ENCODE peak calls at places on chromosome 1, in five cellular contexts. One of them, this sample, is unnamed.
A peak's percentile ranks its signal among the peaks of the same experiment; 100 is the strongest.

GRCh38 chr1:53625766-53626520 is 113.0 kb downstream of the GLIS1 start:
- DNase-seq in GM20000: no peak
- DNase-seq in WTC11: no peak
- DNase-seq in EL: no peak
- DNase-seq in activated naive CD4-positive, alpha-beta T cell treated with Interleukin-2 at 50 U/mL for 16 hours: no peak
- DNase-seq in this sample: no peak

GRCh38 chr1:46166521-46167462 is 8.1 kb upstream of the TSPAN1 start:
- DNase-seq in WTC11: peak; percentile 52
- DNase-seq in GM20000: peak; percentile 41
- DNase-seq in EL: no peak
- DNase-seq in activated naive CD4-positive, alpha-beta T cell treated with Interleukin-2 at 50 U/mL for 16 hours: peak; percentile 41
- DNase-seq in this sample: peak; percentile 37

GRCh38 chr1:203267347-203267846 is 37.9 kb upstream of the BTG2 start:
- DNase-seq in GM20000: peak; percentile 87
- DNase-seq in EL: peak; percentile 85
- DNase-seq in activated naive CD4-positive, alpha-beta T cell treated with Interleukin-2 at 50 U/mL for 16 hours: peak; percentile 81
- DNase-seq in WTC11: peak; percentile 86
- DNase-seq in this sample: peak; percentile 87

GRCh38 chr1:156870734-156871133 is 10.1 kb downstream of the NTRK1 start:
- DNase-seq in GM20000: no peak
- DNase-seq in activated naive CD4-positive, alpha-beta T cell treated with Interleukin-2 at 50 U/mL for 16 hours: no peak
- DNase-seq in EL: peak; percentile 78
- DNase-seq in WTC11: no peak
- DNase-seq in this sample: no peak

GRCh38 chr1:4511374-4511773 is 143.0 kb upstream of the AJAP1 start:
- DNase-seq in WTC11: no peak
- DNase-seq in GM20000: no peak
- DNase-seq in EL: no peak
- DNase-seq in activated naive CD4-positive, alpha-beta T cell treated with Interleukin-2 at 50 U/mL for 16 hours: no peak
- DNase-seq in this sample: no peak

GRCh38 chr1:108016451-108016920 is 51.5 kb upstream of the VAV3 start:
- DNase-seq in activated naive CD4-positive, alpha-beta T cell treated with Interleukin-2 at 50 U/mL for 16 hours: no peak
- DNase-seq in EL: peak; percentile 31
- DNase-seq in GM20000: no peak
- DNase-seq in WTC11: no peak
- DNase-seq in this sample: peak; percentile 7

GRCh38 chr1:20184997-20185833 is 681 bp upstream of the UBXN10 start:
- DNase-seq in WTC11: no peak
- DNase-seq in EL: no peak
- DNase-seq in activated naive CD4-positive, alpha-beta T cell treated with Interleukin-2 at 50 U/mL for 16 hours: peak; percentile 68
- DNase-seq in GM20000: peak; percentile 51
- DNase-seq in this sample: peak; percentile 69

GRCh38 chr1:225250432-225250831 is 177.4 kb downstream of the LBR start:
- DNase-seq in GM20000: peak; percentile 9
- DNase-seq in WTC11: no peak
- DNase-seq in EL: no peak
- DNase-seq in activated naive CD4-positive, alpha-beta T cell treated with Interleukin-2 at 50 U/mL for 16 hours: no peak
- DNase-seq in this sample: no peak

GRCh38 chr1:59574085-59574484 is 240.7 kb upstream of the HOOK1 start:
- DNase-seq in activated naive CD4-positive, alpha-beta T cell treated with Interleukin-2 at 50 U/mL for 16 hours: no peak
- DNase-seq in EL: peak; percentile 87
- DNase-seq in WTC11: no peak
- DNase-seq in GM20000: no peak
- DNase-seq in this sample: no peak

GRCh38 chr1:111747282-111747734 is 8.1 kb upstream of the INKA2 start:
- DNase-seq in GM20000: peak; percentile 77
- DNase-seq in activated naive CD4-positive, alpha-beta T cell treated with Interleukin-2 at 50 U/mL for 16 hours: peak; percentile 64
- DNase-seq in WTC11: peak; percentile 65
- DNase-seq in EL: peak; percentile 77
- DNase-seq in this sample: peak; percentile 79

GRCh38 chr1:8363764-8364301 is 45.9 kb downstream of the SLC45A1 start:
- DNase-seq in EL: no peak
- DNase-seq in activated naive CD4-positive, alpha-beta T cell treated with Interleukin-2 at 50 U/mL for 16 hours: no peak
- DNase-seq in WTC11: no peak
- DNase-seq in GM20000: no peak
- DNase-seq in this sample: no peak

GRCh38 chr1:48061162-48062136 is 64.3 kb upstream of the TRABD2B start:
- DNase-seq in GM20000: peak; percentile 49
- DNase-seq in EL: peak; percentile 31
- DNase-seq in WTC11: peak; percentile 72
- DNase-seq in activated naive CD4-positive, alpha-beta T cell treated with Interleukin-2 at 50 U/mL for 16 hours: no peak
- DNase-seq in this sample: no peak

GRCh38 chr1:160428655-160429054 is 28.3 kb downstream of the VANGL2 start:
- DNase-seq in WTC11: peak; percentile 46
- DNase-seq in activated naive CD4-positive, alpha-beta T cell treated with Interleukin-2 at 50 U/mL for 16 hours: peak; percentile 38
- DNase-seq in EL: peak; percentile 57
- DNase-seq in GM20000: no peak
- DNase-seq in this sample: peak; percentile 42

GRCh38 chr1:152167835-152168534 is 9.0 kb upstream of the RPTN start:
- DNase-seq in WTC11: no peak
- DNase-seq in activated naive CD4-positive, alpha-beta T cell treated with Interleukin-2 at 50 U/mL for 16 hours: no peak
- DNase-seq in EL: peak; percentile 95
- DNase-seq in GM20000: no peak
- DNase-seq in this sample: no peak

GRCh38 chr1:230543085-230543484 is 99.2 kb upstream of the COG2 start:
- DNase-seq in activated naive CD4-positive, alpha-beta T cell treated with Interleukin-2 at 50 U/mL for 16 hours: no peak
- DNase-seq in WTC11: no peak
- DNase-seq in GM20000: no peak
- DNase-seq in EL: no peak
- DNase-seq in this sample: no peak

GRCh38 chr1:222384536-222384935 is 163.4 kb downstream of the HHIPL2 start:
- DNase-seq in GM20000: no peak
- DNase-seq in EL: no peak
- DNase-seq in activated naive CD4-positive, alpha-beta T cell treated with Interleukin-2 at 50 U/mL for 16 hours: no peak
- DNase-seq in WTC11: no peak
- DNase-seq in this sample: no peak

GRCh38 chr1:84847253-84848247 is 45.5 kb downstream of the LPAR3 start:
- DNase-seq in GM20000: no peak
- DNase-seq in WTC11: no peak
- DNase-seq in EL: peak; percentile 96
- DNase-seq in activated naive CD4-positive, alpha-beta T cell treated with Interleukin-2 at 50 U/mL for 16 hours: peak; percentile 19
- DNase-seq in this sample: peak; percentile 29

GRCh38 chr1:228004887-228005462 is 1.8 kb upstream of the WNT3A start:
- DNase-seq in EL: no peak
- DNase-seq in WTC11: no peak
- DNase-seq in activated naive CD4-positive, alpha-beta T cell treated with Interleukin-2 at 50 U/mL for 16 hours: no peak
- DNase-seq in GM20000: no peak
- DNase-seq in this sample: no peak

GRCh38 chr1:189962171-189962570 is 515.5 kb downstream of the BRINP3 start:
- DNase-seq in EL: peak; percentile 17
- DNase-seq in GM20000: no peak
- DNase-seq in activated naive CD4-positive, alpha-beta T cell treated with Interleukin-2 at 50 U/mL for 16 hours: no peak
- DNase-seq in WTC11: no peak
- DNase-seq in this sample: no peak

GRCh38 chr1:7751174-7751573 is 19.9 kb upstream of the VAMP3 start:
- DNase-seq in WTC11: no peak
- DNase-seq in activated naive CD4-positive, alpha-beta T cell treated with Interleukin-2 at 50 U/mL for 16 hours: no peak
- DNase-seq in GM20000: no peak
- DNase-seq in EL: no peak
- DNase-seq in this sample: no peak

GRCh38 chr1:92085727-92086126 is 5.6 kb downstream of the BTBD8 start:
- DNase-seq in WTC11: no peak
- DNase-seq in activated naive CD4-positive, alpha-beta T cell treated with Interleukin-2 at 50 U/mL for 16 hours: no peak
- DNase-seq in GM20000: no peak
- DNase-seq in EL: no peak
- DNase-seq in this sample: no peak

GRCh38 chr1:225934711-225935110 is 6.3 kb downstream of the LEFTY2 start:
- DNase-seq in WTC11: no peak
- DNase-seq in EL: no peak
- DNase-seq in activated naive CD4-positive, alpha-beta T cell treated with Interleukin-2 at 50 U/mL for 16 hours: no peak
- DNase-seq in GM20000: no peak
- DNase-seq in this sample: no peak

GRCh38 chr1:154752273-154753030 is 117.6 kb downstream of the KCNN3 start:
- DNase-seq in activated naive CD4-positive, alpha-beta T cell treated with Interleukin-2 at 50 U/mL for 16 hours: no peak
- DNase-seq in WTC11: no peak
- DNase-seq in GM20000: no peak
- DNase-seq in EL: no peak
- DNase-seq in this sample: no peak

GRCh38 chr1:168974611-168975010 is 131.9 kb upstream of the ATP1B1 start:
- DNase-seq in activated naive CD4-positive, alpha-beta T cell treated with Interleukin-2 at 50 U/mL for 16 hours: no peak
- DNase-seq in GM20000: no peak
- DNase-seq in WTC11: no peak
- DNase-seq in EL: no peak
- DNase-seq in this sample: no peak

GRCh38 chr1:18234790-18235242 is 127.2 kb downstream of the IGSF21 start:
- DNase-seq in activated naive CD4-positive, alpha-beta T cell treated with Interleukin-2 at 50 U/mL for 16 hours: no peak
- DNase-seq in WTC11: peak; percentile 77
- DNase-seq in GM20000: peak; percentile 49
- DNase-seq in EL: peak; percentile 30
- DNase-seq in this sample: peak; percentile 7

GRCh38 chr1:196209983-196210382 is 398.3 kb downstream of the KCNT2 start:
- DNase-seq in WTC11: no peak
- DNase-seq in GM20000: no peak
- DNase-seq in activated naive CD4-positive, alpha-beta T cell treated with Interleukin-2 at 50 U/mL for 16 hours: no peak
- DNase-seq in EL: peak; percentile 2
- DNase-seq in this sample: no peak

This sample was measured in stimulated activated CD4-positive, alpha-beta T cell treated with anti-CD3 and anti-CD28 coated beads, Interleukin-4, amount 100 ng/mL, for 24 hours.